ENCODE peak calls at places on chromosomes 2 and 18, in six cellular contexts. R is IMR-90, L is A549, S is neural progenitor cell, G is mammary epithelial cell, U is sigmoid colon. H is an unnamed sample.

GRCh38 chr2:37836711-37837110 is 88.4 kb upstream of the RMDN2 start:
- DNase-seq in R (no peak), L (no peak), S (no peak), G (no peak), U (no peak), H (no peak)

GRCh38 chr2:226756131-226756530 is 43.5 kb downstream of the IRS1 start:
- DNase-seq in R (peak; percentile 94), L (peak; percentile 40), S (no peak), G (peak; percentile 99), U (no peak), H (peak; percentile 90)

GRCh38 chr2:43221660-43222471 is 4.5 kb downstream of the ZFP36L2 start:
- DNase-seq in R (peak; percentile 97), L (peak; percentile 89), S (peak; percentile 92), G (peak; percentile 86), U (peak; percentile 97), H (peak; percentile 95)

GRCh38 chr18:3690682-3691066 is 240.7 kb downstream of the TGIF1 start:
- DNase-seq in R (peak; percentile 46), L (no peak), S (no peak), G (no peak), U (no peak), H (no peak)

GRCh38 chr2:95053543-95053942 is 28.0 kb downstream of the MAL start:
- DNase-seq in R (no peak), L (no peak), S (no peak), G (no peak), U (peak; percentile 56), H (peak; percentile 5)

GRCh38 chr2:231666171-231667095 is 41.9 kb upstream of the PTMA start:
- DNase-seq in R (peak; percentile 91), L (peak; percentile 80), S (peak; percentile 92), G (no peak), U (peak; percentile 99), H (peak; percentile 93)

GRCh38 chr2:18907508-18907907 is 318.1 kb upstream of the NT5C1B start:
- DNase-seq in R (peak; percentile 45), L (no peak), S (no peak), G (no peak), U (no peak), H (no peak)

GRCh38 chr18:38493991-38494559 is 928.5 kb upstream of the CELF4 start:
- DNase-seq in R (no peak), L (no peak), S (no peak), G (peak; percentile 33), U (no peak), H (no peak)

GRCh38 chr18:4068552-4069158 is 386.5 kb downstream of the DLGAP1 start:
- DNase-seq in R (peak; percentile 56), L (peak; percentile 30), S (peak; percentile 65), G (peak; percentile 44), U (no peak), H (peak; percentile 67)

GRCh38 chr2:231455222-231455621 is 9.1 kb downstream of the NCL start:
- DNase-seq in R (no peak), L (no peak), S (no peak), G (no peak), U (no peak), H (no peak)

DNA sequence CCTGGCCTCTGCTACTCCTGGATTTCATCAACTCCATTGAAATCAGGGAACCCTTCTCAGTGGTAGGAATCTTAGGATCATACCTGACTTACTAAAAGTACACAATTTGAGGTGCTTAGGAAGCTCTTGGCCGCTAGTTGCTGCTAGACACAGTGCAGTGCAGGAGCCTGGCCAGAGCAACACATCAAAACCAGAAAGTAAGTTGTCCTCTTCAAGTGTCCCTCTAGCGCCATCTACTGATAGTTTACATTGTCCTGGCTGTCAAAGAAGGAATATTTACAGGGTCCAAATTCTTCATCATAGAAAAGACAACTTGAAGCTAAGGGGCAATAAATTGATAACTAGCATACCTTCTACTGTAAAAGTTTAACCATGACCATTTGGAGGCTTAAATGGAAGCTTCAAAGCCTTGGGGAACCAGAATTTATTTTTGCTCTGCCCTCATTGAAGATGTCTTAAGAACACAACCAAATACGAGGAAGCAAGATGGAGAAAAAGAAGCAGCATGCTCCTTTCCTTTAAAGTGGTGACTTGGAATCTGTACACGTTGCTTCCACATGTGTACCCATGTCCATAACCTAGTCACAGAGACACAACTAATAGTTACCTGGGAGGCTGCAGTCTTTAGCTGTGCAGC is 889.1 kb upstream of the GCFC2 start:
- DNase-seq in R (peak; percentile 67), L (peak; percentile 4), S (peak; percentile 94), G (peak; percentile 61), U (no peak), H (peak; percentile 65)
- TF ChIP-seq CTCF in R (peak; percentile 76), L (peak; percentile 45), S (peak; percentile 96), G (peak; percentile 81), U (peak; percentile 16), H (peak; percentile 55)

GRCh38 chr2:213187386-213187785 is 36.0 kb upstream of the IKZF2 start:
- DNase-seq in R (peak; percentile 24), L (no peak), S (no peak), G (no peak), U (no peak), H (peak; percentile 23)
- H3K4me3 ChIP-seq in R (no peak overlapping the region), L (no peak overlapping the region), S (no peak overlapping the region), G (no peak overlapping the region), U (no peak overlapping the region), H (no peak overlapping the region)

DNA sequence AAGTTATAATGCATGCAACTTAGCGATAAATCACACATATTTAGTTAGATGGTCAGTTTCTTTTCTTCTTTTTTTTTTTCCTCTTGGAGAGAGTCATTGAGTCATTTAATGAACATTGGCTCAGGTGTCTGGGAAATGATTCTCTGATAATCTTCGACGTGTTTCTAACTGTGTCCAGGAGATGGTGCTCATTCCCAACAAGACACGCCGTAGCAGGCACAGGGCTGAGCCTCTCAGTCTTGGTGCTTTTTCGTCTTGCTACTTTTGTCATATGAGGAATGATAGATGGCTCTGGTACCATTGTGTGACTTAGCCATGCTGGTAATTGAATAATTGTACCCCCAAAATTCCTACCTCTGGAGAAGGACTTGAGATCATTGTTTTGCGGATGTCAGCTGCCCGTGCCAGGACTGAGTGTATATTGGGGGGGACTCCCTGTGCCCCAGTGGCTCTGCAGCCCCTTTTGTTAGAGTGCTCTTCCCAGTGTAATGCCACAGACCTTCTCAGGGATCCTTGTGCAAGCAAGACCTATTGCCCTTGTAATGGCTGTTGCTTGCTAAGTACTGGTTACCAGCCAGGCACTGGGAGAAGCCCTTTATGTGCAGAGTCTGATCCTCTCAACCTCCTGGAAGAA is 107.6 kb upstream of the CYRIA start:
- DNase-seq in R (peak; percentile 42), L (peak; percentile 31), S (peak; percentile 79), G (peak; percentile 55), U (no peak), H (peak; percentile 48)
- TF ChIP-seq CTCF in R (peak; percentile 56), L (peak; percentile 82), S (peak; percentile 84), G (peak; percentile 57), U (no peak), H (peak; percentile 56)

DNA sequence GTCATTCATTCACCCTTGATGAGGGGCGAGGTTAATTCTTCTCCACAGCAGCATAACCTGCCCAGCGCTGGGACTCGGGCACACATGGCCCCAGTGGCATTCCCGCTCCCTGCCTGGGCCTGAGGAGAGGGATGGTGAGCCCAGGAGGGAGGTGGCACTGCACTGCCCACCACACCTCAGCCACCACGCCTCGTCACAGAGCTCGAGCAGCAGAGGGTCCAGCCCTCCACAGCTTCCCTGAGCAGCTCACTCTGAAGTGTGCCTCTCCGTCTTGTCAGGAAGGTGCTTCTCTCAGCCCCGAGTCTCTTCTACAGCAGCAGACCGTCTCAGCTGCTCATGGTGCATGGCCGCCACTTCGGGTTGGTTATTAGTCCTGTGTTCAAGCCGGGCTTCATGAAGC is 34.9 kb downstream of the COA5 start:
- DNase-seq in R (no peak), L (no peak), S (no peak), G (no peak), U (no peak), H (no peak)
- H3K4me3 ChIP-seq in R (no peak overlapping the region), L (no peak overlapping the region), S (no peak overlapping the region), G (no peak overlapping the region), U (no peak overlapping the region), H (no peak overlapping the region)

DNA sequence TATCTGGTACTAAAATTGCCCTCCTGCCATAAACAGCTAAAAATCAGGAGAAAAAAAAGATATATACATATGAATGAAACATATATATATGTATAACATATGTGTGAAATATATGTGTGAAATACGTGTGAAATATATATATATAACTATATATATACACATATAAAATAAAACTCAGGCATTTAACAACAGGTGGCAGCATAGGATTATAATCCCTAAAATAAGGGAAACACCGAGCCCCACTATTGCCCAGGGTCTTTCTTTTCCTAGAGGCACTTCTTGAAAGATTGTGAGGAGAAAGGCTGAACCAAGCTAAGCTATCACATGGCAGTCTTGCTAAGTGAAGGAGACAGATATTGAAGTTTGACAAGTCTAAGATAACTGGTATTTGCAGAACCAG is 65.9 kb upstream of the CYTIP start:
- DNase-seq in R (no peak), L (no peak), S (no peak), G (no peak), U (no peak), H (no peak)
- TF ChIP-seq CTCF in R (peak; percentile 5), L (peak; percentile 11), S (peak; percentile 17), G (no peak), U (no peak), H (no peak)

GRCh38 chr2:55718165-55719008 is 24.7 kb upstream of the PNPT1 start:
- DNase-seq in R (peak; percentile 71), L (peak; percentile 58), S (peak; percentile 89), G (peak; percentile 52), U (no peak), H (peak; percentile 85)
- H3K4me3 ChIP-seq in R (no peak overlapping the region), L (no peak overlapping the region), S (no peak overlapping the region), G (no peak overlapping the region), U (no peak overlapping the region), H (no peak overlapping the region)

GRCh38 chr2:188983427-188984101 is 9.4 kb downstream of the COL3A1 start:
- DNase-seq in R (peak; percentile 78), L (no peak), S (peak; percentile 32), G (no peak), U (no peak), H (peak; percentile 90)
- TF ChIP-seq CTCF in R (peak; percentile 34), L (no peak), S (peak; percentile 61), G (peak; percentile 36), U (no peak), H (peak; percentile 54)

H was measured in cardiac fibroblast.